ENCODE peak calls at places on chromosomes 5 and 9, in six cellular contexts. N is heart right ventricle, Q is A549, F is pancreas, B is ovary, O is adrenal gland. V is an unnamed sample. For H3K4me1, the result is how much of the 10 kb centered on the place peaks cover.

GRCh38 chr9:1117439-1117838 is 67.3 kb downstream of the DMRT2 start:
- DNase-seq in O (no peak), Q (no peak), N (no peak), B (no peak), F (no peak), V (no peak)

GRCh38 chr5:77358566-77359205 is 133.4 kb downstream of the WDR41 start:
- DNase-seq in O (no peak), Q (no peak), B (peak), N (no peak), F (no peak), V (no peak)

GRCh38 chr9:7081065-7081600 is 323.4 kb downstream of the KDM4C start:
- DNase-seq in O (no peak), Q (no peak), B (no peak), F (no peak), N (no peak), V (no peak)

GRCh38 chr5:6264394-6264793 is 114.0 kb downstream of the MED10 start:
- DNase-seq in B (no peak), Q (no peak), N (no peak), O (no peak), F (no peak), V (no peak)

GRCh38 chr5:65858316-65858715 is 68.1 kb upstream of the ERBIN start:
- DNase-seq in O (no peak), F (no peak), N (no peak), Q (no peak), B (no peak), V (no peak)

GRCh38 chr5:96324708-96325107 is 108.3 kb downstream of the PCSK1 start:
- DNase-seq in O (no peak), N (no peak), F (no peak), B (no peak), Q (peak), V (peak)

GRCh38 chr5:132000677-132001453 is 10.6 kb downstream of the ACSL6 start:
- DNase-seq in F (no peak), N (no peak), O (no peak), B (no peak), Q (no peak), V (no peak)

GRCh38 chr5:89287964-89288363 is 405.0 kb upstream of the MEF2C start:
- DNase-seq in O (no peak), Q (no peak), N (no peak), F (no peak), B (no peak), V (no peak)

GRCh38 chr9:10804486-10804885 is 191.7 kb upstream of the PTPRD start:
- DNase-seq in B (no peak), N (no peak), O (no peak), F (no peak), Q (no peak), V (no peak)

GRCh38 chr5:141605523-141606277 is 13.1 kb downstream of the DIAPH1 start:
- DNase-seq in F (no peak), Q (no peak), N (no peak), O (no peak), B (no peak), V (no peak)

GRCh38 chr5:180291234-180291940 is 496 bp downstream of the MAPK9 start:
- DNase-seq in B (no peak), Q (peak), O (no peak), F (peak), N (peak), V (peak)

GRCh38 chr5:67315082-67315801 is 118.6 kb upstream of the CD180 start:
- DNase-seq in O (no peak), F (no peak), Q (no peak), N (no peak), B (no peak), V (peak)

DNA sequence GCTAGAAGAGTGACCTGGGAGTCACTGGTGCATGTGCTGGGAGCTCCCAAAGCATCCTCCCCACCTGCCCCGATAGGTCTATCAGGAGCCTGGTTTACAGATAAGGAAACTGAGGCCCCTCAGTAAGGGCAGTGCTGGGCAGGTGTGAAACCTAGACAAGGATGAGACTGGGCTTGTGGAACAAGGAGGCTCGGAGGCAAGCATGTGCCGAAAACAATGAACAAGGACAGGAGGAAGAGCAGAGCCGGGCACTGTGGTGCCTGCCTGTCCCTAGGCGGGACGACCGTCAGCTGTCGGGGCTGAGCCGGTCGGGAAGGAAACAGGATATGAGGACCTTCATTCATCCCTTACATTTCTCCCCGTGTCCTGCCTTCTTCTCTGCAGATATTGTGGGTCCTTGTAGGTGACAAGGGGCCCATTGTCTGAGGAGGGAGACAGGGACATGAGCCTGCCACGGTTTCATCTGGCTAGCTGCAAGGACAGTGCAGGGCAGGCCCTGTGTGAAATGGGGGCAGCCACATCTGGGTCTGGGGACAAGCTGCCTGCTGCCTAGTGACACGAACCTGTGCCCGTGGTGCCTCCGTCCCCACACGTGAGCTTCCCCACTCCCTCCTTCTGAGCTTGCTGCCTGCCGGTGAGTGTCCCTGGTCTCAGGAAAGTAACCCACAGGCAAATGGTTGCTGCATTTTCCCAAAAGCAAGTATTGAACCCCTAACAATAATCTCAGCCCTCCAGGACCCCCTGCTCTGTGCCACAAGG is 18.6 kb downstream of the FGD3 start:
- DNase-seq in O (no peak), Q (no peak), B (no peak), N (no peak), F (no peak), V (no peak)
- H3K4me3 ChIP-seq in O (peak), Q (no peak), B (no peak), N (no peak), F (peak), V (no peak)

DNA sequence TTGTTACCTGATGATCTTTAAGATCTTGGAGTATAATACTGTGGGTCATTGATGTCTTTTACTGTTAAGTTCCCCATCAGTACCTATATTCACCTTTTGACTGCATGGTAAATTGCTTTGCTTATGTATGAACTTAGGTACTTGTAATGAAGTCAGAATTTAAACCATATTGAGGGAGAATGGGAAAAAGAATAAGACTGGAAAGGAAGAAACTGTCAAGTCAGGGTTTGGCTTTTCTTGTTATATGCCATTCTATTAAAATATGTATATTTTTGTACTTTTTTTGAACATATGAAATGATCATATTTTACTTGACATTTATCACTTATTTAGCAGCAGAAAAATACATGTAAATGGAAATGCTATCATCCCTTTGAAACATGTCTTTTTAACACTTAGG is 58.6 kb downstream of the KIAA1958 start:
- DNase-seq in B (no peak), O (no peak), Q (no peak), N (no peak), F (no peak), V (no peak)
- H3K4me1 ChIP-seq in B (under half), O (half or more), Q (under half), N (under half), F (under half), V (under half)

DNA sequence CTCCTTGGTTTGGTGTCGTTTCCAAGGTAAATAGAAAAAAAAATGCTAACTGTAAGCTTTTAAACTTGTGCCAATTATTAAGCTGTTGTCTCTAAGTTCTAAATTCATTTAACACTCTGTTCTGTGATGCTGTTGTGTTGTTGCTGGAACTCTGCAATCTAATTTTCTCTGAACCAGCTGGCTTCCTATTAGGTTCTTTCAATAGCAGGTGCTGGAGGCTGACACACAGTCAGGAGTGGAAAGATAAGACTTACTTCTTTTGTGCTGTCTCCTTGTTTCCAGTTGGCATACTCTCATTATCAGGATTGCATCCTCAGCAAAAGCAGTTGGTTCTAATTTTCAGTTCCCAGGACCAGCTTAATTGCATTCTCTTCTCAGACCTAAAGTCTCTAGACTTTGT is 1252.6 kb upstream of the NUDT12 start:
- DNase-seq in Q (no peak), O (no peak), F (no peak), B (no peak), N (no peak), V (no peak)
- H3K4me3 ChIP-seq in Q (no peak), O (no peak), F (no peak), B (no peak), N (no peak), V (no peak)

GRCh38 chr9:68950689-68951088 is 63.2 kb downstream of the PRKACG start:
- DNase-seq in B (no peak), O (no peak), N (no peak), Q (no peak), F (no peak), V (no peak)

GRCh38 chr9:68947842-68948569 is 65.9 kb downstream of the PRKACG start:
- DNase-seq in F (no peak), Q (no peak), O (no peak), B (no peak), N (no peak), V (no peak)

GRCh38 chr9:68949271-68950000 is 64.5 kb downstream of the PRKACG start:
- DNase-seq in O (peak), F (peak), N (no peak), B (peak), Q (no peak), V (no peak)

GRCh38 chr9:68950188-68950587 is 63.7 kb downstream of the PRKACG start:
- DNase-seq in N (no peak), O (no peak), B (no peak), F (no peak), Q (no peak), V (no peak)

DNA sequence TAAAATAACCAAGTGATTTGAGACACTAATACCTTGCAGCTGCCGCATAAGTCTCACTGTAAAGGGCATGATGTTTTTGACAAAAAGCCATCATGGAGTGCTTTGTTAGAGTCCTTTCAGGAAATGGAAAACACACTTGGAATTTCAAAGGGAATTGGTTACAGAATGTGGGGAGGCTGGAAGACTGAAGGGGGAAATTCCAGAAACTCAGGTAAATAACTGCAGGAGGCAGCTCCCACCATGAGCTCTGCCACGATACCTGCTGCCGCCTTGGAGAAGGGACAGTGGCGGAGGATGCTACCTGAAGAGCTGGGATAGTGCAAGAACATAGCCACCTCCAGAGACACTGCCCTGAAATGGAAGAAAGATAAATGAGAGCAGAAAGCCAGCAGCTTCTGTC is 66.9 kb downstream of the PRKACG start:
- DNase-seq in O (no peak), F (no peak), Q (no peak), N (no peak), B (no peak), V (no peak)
- H3K4me1 ChIP-seq in O (under half), F (under half), Q (under half), N (under half), B (under half), V (under half)

GRCh38 chr5:39475055-39475454 is 50.3 kb upstream of the DAB2 start:
- DNase-seq in B (no peak), Q (no peak), N (no peak), O (no peak), F (no peak), V (no peak)
- H3K4me3 ChIP-seq in B (no peak), Q (no peak), N (no peak), O (no peak), F (no peak), V (no peak)

DNA sequence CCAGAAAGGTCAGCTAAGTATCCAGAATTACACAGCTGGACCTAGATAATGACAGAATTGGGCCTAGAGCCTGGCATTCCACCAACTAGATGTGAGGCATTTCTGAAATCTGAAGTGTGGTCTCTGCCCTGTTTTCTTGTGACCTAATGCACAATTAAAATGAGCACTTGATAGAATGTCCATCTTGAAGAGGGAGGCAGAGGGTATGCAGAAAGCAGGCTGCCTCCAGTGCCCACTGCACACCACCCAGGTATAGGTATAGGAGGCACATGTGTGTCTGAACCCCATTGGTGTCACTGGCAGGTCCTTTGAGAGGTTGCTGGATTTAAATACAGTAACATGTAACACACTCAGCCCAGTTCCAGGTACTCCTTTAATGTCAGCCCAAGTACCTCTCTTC is 2.4 kb downstream of the MTAP start:
- DNase-seq in O (no peak), F (no peak), B (no peak), Q (no peak), N (no peak), V (no peak)
- H3K4me1 ChIP-seq in O (under half), F (under half), B (under half), Q (half or more), N (under half), V (under half)

DNA sequence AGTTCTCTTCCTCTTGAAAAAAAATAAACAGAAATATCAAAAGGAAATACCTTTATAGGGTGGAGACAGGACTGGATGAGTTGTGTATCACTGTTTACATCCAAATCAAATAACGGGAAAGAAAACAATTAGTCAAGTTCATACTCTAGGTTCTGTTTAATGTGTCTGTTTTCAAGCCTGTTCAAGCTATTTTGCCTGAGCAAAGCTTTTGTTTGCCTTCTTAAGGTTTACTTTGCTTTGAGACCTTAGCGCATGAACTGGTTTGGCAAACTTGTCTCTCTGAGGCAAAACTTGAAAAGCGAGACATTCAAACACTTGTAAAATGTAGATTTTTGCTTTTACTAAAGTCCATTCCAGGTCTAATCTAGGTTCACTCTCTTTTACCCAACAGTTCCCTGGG is 174.1 kb upstream of the RFX3 start:
- DNase-seq in B (no peak), O (no peak), N (no peak), F (no peak), Q (no peak), V (no peak)
- H3K4me3 ChIP-seq in B (no peak), O (no peak), N (no peak), F (no peak), Q (no peak), V (no peak)

GRCh38 chr9:27335088-27335487 is 38.1 kb upstream of the EQTN start:
- DNase-seq in B (no peak), Q (no peak), N (no peak), O (no peak), F (no peak), V (no peak)

GRCh38 chr9:27337833-27338526 is 41.0 kb upstream of the EQTN start:
- DNase-seq in Q (no peak), O (peak), N (no peak), F (no peak), B (no peak), V (no peak)

GRCh38 chr9:27339661-27340295 is 42.8 kb upstream of the EQTN start:
- DNase-seq in F (no peak), N (no peak), B (no peak), O (no peak), Q (no peak), V (peak)

GRCh38 chr9:27338527-27338903 is 41.6 kb upstream of the EQTN start:
- DNase-seq in O (no peak), N (no peak), F (no peak), B (no peak), Q (no peak), V (peak)

GRCh38 chr9:27336829-27337228 is 39.9 kb upstream of the EQTN start:
- DNase-seq in O (no peak), Q (no peak), B (no peak), F (no peak), N (no peak), V (no peak)
- H3K4me1 ChIP-seq in O (under half), Q (under half), B (under half), F (under half), N (under half), V (under half)

GRCh38 chr9:127647451-127647850 is 35.4 kb downstream of the STXBP1 start:
- DNase-seq in O (no peak), N (no peak), Q (no peak), F (no peak), B (no peak), V (no peak)
- H3K4me3 ChIP-seq in O (no peak), N (no peak), Q (no peak), F (no peak), B (no peak), V (no peak)

DNA sequence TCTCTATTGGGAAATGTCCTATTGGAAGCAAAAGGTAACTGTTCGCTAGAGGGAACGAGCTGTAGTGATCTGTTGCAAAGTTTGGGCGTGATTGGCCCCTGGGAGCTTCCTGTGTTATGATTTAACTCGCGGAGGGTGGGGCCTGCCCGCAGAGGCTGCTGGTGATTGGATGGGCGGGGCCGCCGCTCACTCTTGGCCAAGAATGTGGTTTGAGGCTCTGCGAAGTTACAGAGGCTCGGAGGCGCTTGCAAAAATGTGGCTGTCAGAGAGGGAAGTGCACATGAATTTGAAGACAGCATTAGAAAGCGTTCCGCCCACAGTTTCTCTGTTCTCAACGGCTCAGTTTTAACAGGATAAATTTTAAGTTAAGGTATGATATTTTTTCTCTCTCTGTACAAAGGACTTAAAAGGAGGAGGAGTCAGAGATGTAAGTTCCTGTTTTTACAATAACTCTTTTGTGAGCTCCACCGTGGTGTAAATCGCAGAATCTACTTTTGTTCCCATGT is 46.9 kb downstream of the CNTRL start:
- DNase-seq in F (peak), B (peak), Q (peak), O (peak), N (peak), V (peak)
- H3K4me1 ChIP-seq in F (under half), B (under half), Q (under half), O (under half), N (under half), V (under half)

V was measured in SJSA1.